ENCODE peak calls at places on chromosomes 12 and 14, in eight cellular contexts. D, V, E, B, Y, O, H and K are unnamed samples.
A peak's percentile ranks its signal among the peaks of the same experiment; 100 is the strongest.

GRCh38 chr12:50050410-50051280 is 6.8 kb upstream of the ASIC1 start:
- DNase-seq in D (peak; percentile 40), V (peak; percentile 86), E (no peak), B (peak; percentile 73), Y (peak; percentile 42), O (no peak), H (peak; percentile 40), K (no peak)

GRCh38 chr14:77066555-77067172 is 31.4 kb upstream of the CIPC start:
- DNase-seq in D (no peak), V (no peak), E (no peak), B (peak; percentile 27), Y (peak; percentile 33), O (no peak), H (no peak), K (no peak)

GRCh38 chr12:128928361-128928760 is 75.1 kb downstream of the GLT1D1 start:
- DNase-seq in D (no peak), V (no peak), E (no peak), B (no peak), Y (no peak), O (no peak), H (no peak), K (no peak)

GRCh38 chr14:21263284-21264024 is 5.8 kb downstream of the HNRNPC start:
- DNase-seq in D (no peak), V (no peak), E (no peak), B (no peak), Y (no peak), O (no peak), H (no peak), K (no peak)

GRCh38 chr12:68175566-68176033 is 16.1 kb upstream of the IFNG start:
- DNase-seq in D (no peak), V (no peak), E (no peak), B (no peak), Y (no peak), O (no peak), H (peak; percentile 5), K (no peak)

GRCh38 chr14:57247283-57247682 is 21.4 kb downstream of the EXOC5 start:
- DNase-seq in D (no peak), V (no peak), E (no peak), B (no peak), Y (no peak), O (no peak), H (no peak), K (no peak)

GRCh38 chr14:104789752-104790743 is 5.5 kb downstream of the AKT1 start:
- DNase-seq in D (no peak), V (no peak), E (no peak), B (no peak), Y (no peak), O (no peak), H (no peak), K (no peak)

GRCh38 chr12:46965880-46966279 is 113.5 kb upstream of the PCED1B start:
- DNase-seq in D (no peak), V (no peak), E (no peak), B (peak; percentile 29), Y (no peak), O (no peak), H (no peak), K (no peak)

GRCh38 chr14:75662966-75663365 is 1.9 kb downstream of the TTLL5 start:
- DNase-seq in D (no peak), V (no peak), E (no peak), B (no peak), Y (no peak), O (no peak), H (no peak), K (no peak)

GRCh38 chr14:75249251-75249957 is 29.2 kb upstream of the FOS start:
- DNase-seq in D (no peak), V (peak; percentile 45), E (no peak), B (no peak), Y (no peak), O (no peak), H (no peak), K (no peak)

GRCh38 chr14:104293851-104294627 is 155.7 kb downstream of the KIF26A start:
- DNase-seq in D (no peak), V (peak; percentile 51), E (no peak), B (peak; percentile 9), Y (peak; percentile 55), O (no peak), H (no peak), K (no peak)

GRCh38 chr14:32477406-32477805 is 148.3 kb downstream of the AKAP6 start:
- DNase-seq in D (no peak), V (no peak), E (no peak), B (no peak), Y (no peak), O (no peak), H (no peak), K (no peak)

GRCh38 chr12:28294300-28294699 is 104.0 kb downstream of the CCDC91 start:
- DNase-seq in D (no peak), V (no peak), E (no peak), B (no peak), Y (no peak), O (no peak), H (no peak), K (no peak)

GRCh38 chr14:66662374-66662773 is 154.4 kb downstream of the GPHN start:
- DNase-seq in D (peak; percentile 28), V (no peak), E (no peak), B (no peak), Y (peak; percentile 11), O (peak; percentile 28), H (peak; percentile 20), K (no peak)

GRCh38 chr12:104863549-104863948 is 94.5 kb downstream of the SLC41A2 start:
- DNase-seq in D (no peak), V (no peak), E (no peak), B (no peak), Y (no peak), O (no peak), H (no peak), K (no peak)

GRCh38 chr12:60172266-60172665 is 576.4 kb downstream of the SLC16A7 start:
- DNase-seq in D (no peak), V (no peak), E (no peak), B (no peak), Y (no peak), O (no peak), H (no peak), K (no peak)

GRCh38 chr14:96267336-96267735 is 11.3 kb downstream of the BDKRB1 start:
- DNase-seq in D (no peak), V (no peak), E (no peak), B (no peak), Y (peak; percentile 92), O (peak; percentile 53), H (no peak), K (no peak)

GRCh38 chr12:121916719-121917118 is 1.7 kb upstream of the CFAP251 start:
- DNase-seq in D (peak; percentile 33), V (no peak), E (no peak), B (no peak), Y (peak; percentile 49), O (no peak), H (peak; percentile 35), K (no peak)

GRCh38 chr12:121918679-121919038 is 267 bp downstream of the CFAP251 start:
- DNase-seq in D (no peak), V (no peak), E (no peak), B (no peak), Y (no peak), O (no peak), H (no peak), K (no peak)

GRCh38 chr12:121915841-121916321 is 2.5 kb upstream of the CFAP251 start:
- DNase-seq in D (no peak), V (no peak), E (no peak), B (no peak), Y (no peak), O (no peak), H (no peak), K (no peak)

GRCh38 chr12:121921106-121921505 is 2.7 kb downstream of the CFAP251 start:
- DNase-seq in D (no peak), V (no peak), E (no peak), B (no peak), Y (no peak), O (no peak), H (no peak), K (no peak)

GRCh38 chr12:121917950-121918678 is at the start of gene CFAP251:
- DNase-seq in D (peak; percentile 95), V (peak; percentile 99), E (peak; percentile 95), B (peak; percentile 96), Y (peak; percentile 99), O (peak; percentile 65), H (peak; percentile 80), K (peak; percentile 89)
- TF ChIP-seq CTCF in D (peak; percentile 23), V (peak; percentile 64), E (peak; percentile 94), B (peak; percentile 83), Y (peak; percentile 75), O (peak; percentile 83), H (peak; percentile 64), K (peak; percentile 46)

DNA sequence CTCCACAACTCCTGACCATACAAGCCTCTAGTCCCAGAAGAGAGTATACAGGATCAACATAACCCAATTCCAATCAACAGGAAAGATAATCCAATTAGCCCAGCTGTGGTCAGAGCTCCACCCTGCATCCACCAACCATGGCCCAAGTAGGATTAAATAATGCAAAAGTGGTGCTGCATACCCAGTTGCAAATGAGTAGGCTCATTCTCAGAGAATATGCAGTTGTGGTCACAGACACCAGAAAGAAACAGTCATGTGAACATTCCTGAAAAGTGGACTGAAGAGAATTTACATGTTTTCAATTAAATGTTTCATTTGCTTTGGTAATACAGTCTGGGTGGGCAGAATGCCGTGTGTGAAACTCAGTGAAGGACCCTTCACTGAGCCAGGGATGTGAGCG is 167.2 kb upstream of the BMP4 start:
- DNase-seq in D (no peak), V (no peak), E (no peak), B (no peak), Y (no peak), O (no peak), H (no peak), K (no peak)
- TF ChIP-seq CTCF in D (no peak), V (no peak), E (no peak), B (no peak), Y (no peak), O (no peak), H (no peak), K (no peak)

GRCh38 chr14:99351166-99352007 is 79.4 kb upstream of the BCL11B start:
- DNase-seq in D (no peak), V (peak; percentile 26), E (no peak), B (no peak), Y (no peak), O (no peak), H (no peak), K (no peak)
- TF ChIP-seq CTCF in D (no peak), V (no peak), E (no peak), B (no peak), Y (no peak), O (no peak), H (no peak), K (no peak)

GRCh38 chr12:91370086-91370868 is 187.7 kb upstream of the DCN start:
- DNase-seq in D (no peak), V (no peak), E (no peak), B (no peak), Y (no peak), O (no peak), H (no peak), K (no peak)

GRCh38 chr12:91373086-91373485 is 190.5 kb upstream of the DCN start:
- DNase-seq in D (no peak), V (no peak), E (no peak), B (no peak), Y (no peak), O (no peak), H (no peak), K (no peak)

GRCh38 chr12:91361864-91362263 is 179.2 kb upstream of the DCN start:
- DNase-seq in D (no peak), V (no peak), E (no peak), B (no peak), Y (no peak), O (no peak), H (no peak), K (no peak)

GRCh38 chr12:91364591-91365184 is 182.1 kb upstream of the DCN start:
- DNase-seq in D (no peak), V (no peak), E (no peak), B (no peak), Y (no peak), O (no peak), H (no peak), K (no peak)

GRCh38 chr12:91367234-91367849 is 184.7 kb upstream of the DCN start:
- DNase-seq in D (no peak), V (no peak), E (no peak), B (no peak), Y (no peak), O (peak; percentile 24), H (no peak), K (no peak)
- TF ChIP-seq CTCF in D (peak; percentile 36), V (peak; percentile 44), E (peak; percentile 34), B (no peak), Y (peak; percentile 68), O (peak; percentile 54), H (peak; percentile 63), K (peak; percentile 68)